ENCODE peak calls at places on chromosomes 4 and X, in five cellular contexts. One of them, this sample, is unnamed.

GRCh38 chr4:91448668-91449330 is 855.0 kb upstream of the GRID2 start:
- DNase-seq in tibial nerve: no peak
- DNase-seq in HCT116: peak; percentile 13
- DNase-seq in GM12892: no peak
- DNase-seq in K562: no peak
- DNase-seq in this sample: no peak

GRCh38 chr4:89021062-89021461 is 35.9 kb downstream of the FAM13A start:
- DNase-seq in tibial nerve: no peak
- DNase-seq in K562: no peak
- DNase-seq in GM12892: no peak
- DNase-seq in HCT116: no peak
- DNase-seq in this sample: peak; percentile 29

GRCh38 chrX:17932781-17933180 is 71.7 kb upstream of the RAI2 start:
- DNase-seq in K562: no peak
- DNase-seq in tibial nerve: no peak
- DNase-seq in HCT116: no peak
- DNase-seq in GM12892: no peak
- DNase-seq in this sample: no peak

GRCh38 chr4:83599183-83599582 is 63.3 kb downstream of the GPAT3 start:
- DNase-seq in HCT116: peak; percentile 23
- DNase-seq in K562: peak; percentile 55
- DNase-seq in GM12892: no peak
- DNase-seq in tibial nerve: no peak
- DNase-seq in this sample: peak; percentile 41

GRCh38 chr4:1209821-1210220 is 37.4 kb upstream of the SPON2 start:
- DNase-seq in HCT116: no peak
- DNase-seq in K562: peak; percentile 55
- DNase-seq in GM12892: no peak
- DNase-seq in tibial nerve: peak; percentile 66
- DNase-seq in this sample: no peak

GRCh38 chrX:154717824-154718223 is 33.1 kb downstream of the GAB3 start:
- DNase-seq in HCT116: no peak
- DNase-seq in GM12892: no peak
- DNase-seq in tibial nerve: no peak
- DNase-seq in K562: peak; percentile 54
- DNase-seq in this sample: no peak

GRCh38 chr4:40165931-40166330 is 30.9 kb upstream of the RHOH start:
- DNase-seq in GM12892: no peak
- DNase-seq in HCT116: no peak
- DNase-seq in tibial nerve: no peak
- DNase-seq in K562: no peak
- DNase-seq in this sample: no peak

GRCh38 chrX:17814557-17814956 is 46.5 kb downstream of the RAI2 start:
- DNase-seq in GM12892: no peak
- DNase-seq in K562: no peak
- DNase-seq in HCT116: no peak
- DNase-seq in tibial nerve: no peak
- DNase-seq in this sample: no peak

GRCh38 chr4:76407440-76408119 is 13.4 kb downstream of the CCDC158 start:
- DNase-seq in HCT116: no peak
- DNase-seq in GM12892: no peak
- DNase-seq in tibial nerve: no peak
- DNase-seq in K562: no peak
- DNase-seq in this sample: no peak

GRCh38 chr4:57233391-57233790 is 123.2 kb upstream of the IGFBP7 start:
- DNase-seq in K562: no peak
- DNase-seq in tibial nerve: no peak
- DNase-seq in GM12892: no peak
- DNase-seq in HCT116: no peak
- DNase-seq in this sample: no peak

GRCh38 chrX:80663331-80663730 is 146.3 kb downstream of the BRWD3 start:
- DNase-seq in tibial nerve: no peak
- DNase-seq in HCT116: no peak
- DNase-seq in GM12892: no peak
- DNase-seq in K562: no peak
- DNase-seq in this sample: peak; percentile 62

GRCh38 chr4:38752393-38752961 is 30.3 kb downstream of the TLR10 start:
- DNase-seq in K562: no peak
- DNase-seq in tibial nerve: no peak
- DNase-seq in GM12892: peak; percentile 32
- DNase-seq in HCT116: no peak
- DNase-seq in this sample: no peak

GRCh38 chr4:107167051-107167450 is 130.9 kb upstream of the DKK2 start:
- DNase-seq in GM12892: no peak
- DNase-seq in tibial nerve: no peak
- DNase-seq in HCT116: no peak
- DNase-seq in K562: no peak
- DNase-seq in this sample: no peak

GRCh38 chrX:42176790-42177189 is 253.4 kb upstream of the CASK start:
- DNase-seq in GM12892: no peak
- DNase-seq in K562: no peak
- DNase-seq in tibial nerve: no peak
- DNase-seq in HCT116: no peak
- DNase-seq in this sample: no peak

GRCh38 chr4:2792711-2793577 is at the start of gene SH3BP2:
- DNase-seq in K562: peak; percentile 97
- DNase-seq in GM12892: peak; percentile 76
- DNase-seq in HCT116: peak; percentile 40
- DNase-seq in tibial nerve: peak; percentile 73
- DNase-seq in this sample: peak; percentile 73
- TF ChIP-seq POLR2A in K562: no peak
- TF ChIP-seq POLR2A in GM12892: no peak
- TF ChIP-seq POLR2A in HCT116: no peak
- TF ChIP-seq POLR2A in tibial nerve: peak; percentile 43
- TF ChIP-seq POLR2A in this sample: no peak

DNA sequence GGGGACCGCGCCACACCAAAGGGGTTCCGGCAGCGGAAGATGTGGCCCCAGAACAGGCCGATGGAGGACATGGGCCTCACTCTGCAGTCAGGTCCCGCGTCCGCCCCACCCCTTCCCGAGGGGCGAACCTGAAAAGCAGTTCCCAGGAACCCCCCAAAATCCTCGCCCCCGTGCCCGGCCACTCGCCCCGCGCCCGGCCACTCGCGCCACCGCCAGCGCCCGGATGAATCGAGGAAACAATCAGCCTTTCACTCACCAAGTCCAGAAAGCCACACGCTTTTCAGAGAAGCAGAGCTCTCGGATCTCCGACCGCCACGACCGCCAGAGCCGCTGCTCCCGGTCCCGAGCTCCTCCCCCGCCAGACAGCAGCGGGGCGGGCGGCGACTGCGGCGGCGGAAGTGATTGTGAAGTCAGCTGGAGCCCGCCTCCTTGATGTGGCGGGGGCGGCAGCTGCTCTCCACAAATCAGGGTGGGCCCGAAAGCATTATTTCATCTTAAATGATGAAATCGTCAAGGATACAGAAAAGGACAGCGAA is at the start of gene PJA1:
- DNase-seq in HCT116: no peak
- DNase-seq in tibial nerve: peak; percentile 64
- DNase-seq in K562: peak; percentile 47
- DNase-seq in GM12892: peak; percentile 45
- DNase-seq in this sample: peak; percentile 60
- TF ChIP-seq POLR2A in HCT116: no peak
- TF ChIP-seq POLR2A in tibial nerve: peak; percentile 79
- TF ChIP-seq POLR2A in K562: peak; percentile 42
- TF ChIP-seq POLR2A in GM12892: no peak
- TF ChIP-seq POLR2A in this sample: no peak

GRCh38 chr4:95580226-95580625 is 31.5 kb upstream of the UNC5C start:
- DNase-seq in GM12892: no peak
- DNase-seq in K562: no peak
- DNase-seq in HCT116: no peak
- DNase-seq in tibial nerve: no peak
- DNase-seq in this sample: no peak

GRCh38 chr4:95590615-95591014 is 41.8 kb upstream of the UNC5C start:
- DNase-seq in GM12892: no peak
- DNase-seq in tibial nerve: no peak
- DNase-seq in HCT116: no peak
- DNase-seq in K562: no peak
- DNase-seq in this sample: no peak

DNA sequence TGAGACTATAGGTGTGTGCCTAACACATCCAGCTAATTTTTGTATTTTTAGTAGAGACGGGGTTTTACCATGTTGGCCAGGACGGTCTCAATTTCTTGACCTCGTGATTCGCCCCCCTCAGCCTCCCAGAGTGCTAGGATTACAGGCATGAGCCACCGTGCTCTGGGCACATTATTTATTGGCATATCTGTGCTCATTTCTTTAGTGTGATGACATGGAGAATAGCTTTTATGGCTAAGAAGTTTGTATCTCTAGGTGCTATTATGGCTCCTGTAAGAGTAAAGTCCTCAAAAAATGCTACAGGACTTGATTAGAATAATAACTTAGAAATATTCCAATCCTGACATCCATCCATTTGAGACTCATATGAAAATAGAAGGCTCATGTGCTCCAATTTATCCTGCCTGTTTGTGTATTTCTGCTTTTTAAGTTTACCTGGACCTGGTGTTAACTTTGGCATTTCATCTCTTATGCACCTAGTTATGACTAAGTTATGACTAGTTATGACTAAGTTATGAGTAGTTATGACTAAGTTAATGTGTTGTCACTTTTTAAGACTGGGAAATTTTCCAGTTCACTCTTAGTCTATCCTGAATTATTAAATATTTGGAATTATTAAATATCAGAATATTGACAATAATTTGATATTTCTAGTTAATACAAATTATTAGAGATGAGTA is 36.4 kb upstream of the UNC5C start:
- DNase-seq in tibial nerve: no peak
- DNase-seq in HCT116: peak; percentile 39
- DNase-seq in GM12892: no peak
- DNase-seq in K562: no peak
- DNase-seq in this sample: no peak
- TF ChIP-seq POLR2A in tibial nerve: no peak
- TF ChIP-seq POLR2A in HCT116: no peak
- TF ChIP-seq POLR2A in GM12892: no peak
- TF ChIP-seq POLR2A in K562: no peak
- TF ChIP-seq POLR2A in this sample: no peak

GRCh38 chrX:132217203-132218073 is 1.8 kb downstream of the RAP2C start:
- DNase-seq in GM12892: peak; percentile 43
- DNase-seq in K562: peak; percentile 68
- DNase-seq in HCT116: peak; percentile 74
- DNase-seq in tibial nerve: peak; percentile 17
- DNase-seq in this sample: peak; percentile 80
- TF ChIP-seq POLR2A in GM12892: peak; percentile 60
- TF ChIP-seq POLR2A in K562: peak; percentile 76
- TF ChIP-seq POLR2A in HCT116: no peak
- TF ChIP-seq POLR2A in tibial nerve: no peak
- TF ChIP-seq POLR2A in this sample: no peak

GRCh38 chrX:49269010-49269767 is 404 bp upstream of the PPP1R3F start:
- DNase-seq in HCT116: peak; percentile 96
- DNase-seq in GM12892: peak; percentile 80
- DNase-seq in K562: peak; percentile 86
- DNase-seq in tibial nerve: peak; percentile 91
- DNase-seq in this sample: peak; percentile 98

GRCh38 chrX:49271341-49271740 is 1.7 kb downstream of the PPP1R3F start:
- DNase-seq in tibial nerve: no peak
- DNase-seq in K562: no peak
- DNase-seq in HCT116: no peak
- DNase-seq in GM12892: no peak
- DNase-seq in this sample: no peak

GRCh38 chrX:49268702-49269009 is 937 bp upstream of the PPP1R3F start:
- DNase-seq in tibial nerve: no peak
- DNase-seq in GM12892: no peak
- DNase-seq in K562: no peak
- DNase-seq in HCT116: no peak
- DNase-seq in this sample: no peak

GRCh38 chrX:49270249-49270921 is 792 bp downstream of the PPP1R3F start:
- DNase-seq in HCT116: no peak
- DNase-seq in GM12892: no peak
- DNase-seq in K562: no peak
- DNase-seq in tibial nerve: no peak
- DNase-seq in this sample: no peak

DNA sequence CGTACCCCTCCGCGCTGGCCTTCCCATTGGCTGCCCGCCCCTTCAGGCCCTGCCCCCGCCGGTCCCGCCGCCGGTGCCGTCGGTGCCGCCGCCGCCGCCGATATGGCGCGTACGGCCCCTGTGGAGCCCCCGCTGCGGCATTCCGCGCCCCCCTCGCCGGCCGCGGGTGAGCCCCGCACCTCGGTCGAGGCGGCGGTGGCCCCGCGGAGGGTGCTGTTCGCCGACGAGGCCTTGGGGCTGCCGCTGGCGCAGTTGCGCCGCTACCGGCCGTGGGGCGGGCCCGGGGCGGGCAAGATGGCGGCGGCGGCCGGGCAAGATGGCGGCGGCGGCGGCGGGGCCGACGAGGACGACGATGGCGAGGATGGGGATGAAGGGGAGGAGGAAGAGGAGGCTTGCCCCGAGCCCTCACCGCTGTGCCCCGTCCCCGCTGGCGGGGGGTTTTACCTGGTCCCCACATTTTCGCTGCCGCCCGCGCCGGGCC is at the start of gene PPP1R3F:
- DNase-seq in K562: no peak
- DNase-seq in HCT116: no peak
- DNase-seq in GM12892: no peak
- DNase-seq in tibial nerve: no peak
- DNase-seq in this sample: no peak
- TF ChIP-seq POLR2A in K562: no peak
- TF ChIP-seq POLR2A in HCT116: no peak
- TF ChIP-seq POLR2A in GM12892: peak; percentile 44
- TF ChIP-seq POLR2A in tibial nerve: peak; percentile 73
- TF ChIP-seq POLR2A in this sample: no peak

DNA sequence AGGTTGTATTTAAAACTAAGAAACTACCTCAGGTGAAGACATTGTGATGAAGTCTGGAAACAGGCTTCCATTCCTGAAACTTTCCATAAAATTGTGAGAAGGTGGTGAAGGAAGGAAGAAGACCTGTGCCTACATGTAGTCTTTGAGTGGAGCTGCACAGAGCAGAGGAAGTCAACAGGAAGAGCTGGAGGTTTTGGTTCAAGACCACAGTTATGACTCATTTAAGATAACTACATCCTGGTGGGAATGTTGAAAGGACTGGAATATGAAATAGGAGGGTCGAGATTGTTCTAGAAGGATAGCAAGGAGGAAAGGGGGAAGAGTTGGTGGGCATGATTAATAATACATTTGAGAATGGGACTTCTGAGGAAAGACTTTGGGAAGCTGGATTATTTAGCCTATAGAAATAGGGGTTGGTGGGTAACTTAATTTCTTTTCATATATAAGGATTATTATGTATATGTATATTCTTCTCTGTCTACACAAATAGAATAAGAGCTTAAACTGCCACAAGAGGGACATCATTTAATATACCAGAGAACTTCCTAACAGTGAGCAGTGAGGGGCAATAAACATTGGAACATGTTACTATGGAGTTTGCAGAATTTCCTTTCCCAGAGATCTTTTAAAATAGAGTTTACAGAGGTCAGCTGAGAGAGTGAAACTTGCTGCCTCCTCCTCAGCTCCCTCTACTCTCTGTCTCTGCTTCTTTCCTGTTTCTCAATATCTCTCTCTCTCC is 23.5 kb downstream of the AWAT2 start:
- DNase-seq in HCT116: no peak
- DNase-seq in GM12892: no peak
- DNase-seq in K562: no peak
- DNase-seq in tibial nerve: no peak
- DNase-seq in this sample: no peak
- TF ChIP-seq POLR2A in HCT116: no peak
- TF ChIP-seq POLR2A in GM12892: no peak
- TF ChIP-seq POLR2A in K562: no peak
- TF ChIP-seq POLR2A in tibial nerve: no peak
- TF ChIP-seq POLR2A in this sample: no peak

GRCh38 chr4:5824635-5825034 is 68.3 kb downstream of the CRMP1 start:
- DNase-seq in K562: peak; percentile 44
- DNase-seq in tibial nerve: no peak
- DNase-seq in HCT116: peak; percentile 23
- DNase-seq in GM12892: no peak
- DNase-seq in this sample: peak; percentile 43
- TF ChIP-seq POLR2A in K562: no peak
- TF ChIP-seq POLR2A in tibial nerve: no peak
- TF ChIP-seq POLR2A in HCT116: no peak
- TF ChIP-seq POLR2A in GM12892: no peak
- TF ChIP-seq POLR2A in this sample: no peak